ENCODE peak calls at places on chromosomes 6 and 20, in four cellular contexts. W is ascending aorta, H is DND-41, D is GM23338. C is an unnamed sample.

GRCh38 chr6:117449549-117450439 is 24.1 kb upstream of the ROS1 start:
- DNase-seq in W (peak), H (peak), D (peak), C (peak)

GRCh38 chr6:162195441-162195840 is 532.1 kb downstream of the PRKN start:
- DNase-seq in W (no peak), H (no peak), D (no peak), C (no peak)

GRCh38 chr6:154402081-154402780 is 45.6 kb upstream of the IPCEF1 start:
- DNase-seq in W (no peak), H (no peak), D (no peak), C (no peak)

GRCh38 chr6:144895313-144895712 is 610.2 kb downstream of the UTRN start:
- DNase-seq in W (no peak), H (no peak), D (no peak), C (no peak)

GRCh38 chr20:15654208-15654649 is 919.0 kb downstream of the KIF16B start:
- DNase-seq in W (no peak), H (peak), D (peak), C (no peak)

GRCh38 chr6:105644073-105644489 is 241.2 kb upstream of the PREP start:
- DNase-seq in W (no peak), H (no peak), D (peak), C (no peak)

GRCh38 chr20:6708010-6708409 is 59.5 kb upstream of the BMP2 start:
- DNase-seq in W (peak), H (no peak), D (no peak), C (no peak)

GRCh38 chr20:43658068-43658722 is 8.7 kb upstream of the MYBL2 start:
- DNase-seq in W (no peak), H (no peak), D (peak), C (no peak)

GRCh38 chr6:139289233-139289632 is 2.6 kb downstream of the TXLNB start:
- DNase-seq in W (no peak), H (no peak), D (peak), C (no peak)

GRCh38 chr6:12459945-12460800 is 170.0 kb downstream of the EDN1 start:
- DNase-seq in W (no peak), H (no peak), D (no peak), C (no peak)

GRCh38 chr6:52361347-52361944 is 505 bp upstream of the PAQR8 start:
- DNase-seq in W (peak), H (no peak), D (peak), C (peak)

GRCh38 chr6:73452107-73452461 is at the start of gene CGAS:
- DNase-seq in W (peak), H (no peak), D (peak), C (peak)

GRCh38 chr6:131831392-131831791 is 23.6 kb downstream of the ENPP1 start:
- DNase-seq in W (peak), H (no peak), D (no peak), C (no peak)

GRCh38 chr20:16846011-16846410 is 97.9 kb downstream of the OTOR start:
- DNase-seq in W (no peak), H (no peak), D (no peak), C (no peak)

GRCh38 chr6:71222676-71223075 is 65.9 kb upstream of the OGFRL1 start:
- DNase-seq in W (no peak), H (no peak), D (no peak), C (no peak)

GRCh38 chr6:143396497-143397228 is 53.8 kb downstream of the ADAT2 start:
- DNase-seq in W (no peak), H (no peak), D (no peak), C (no peak)

GRCh38 chr6:34864007-34864406 is 23.8 kb downstream of the TAF11 start:
- DNase-seq in W (no peak), H (no peak), D (no peak), C (no peak)

GRCh38 chr6:34871853-34872252 is 16.0 kb downstream of the TAF11 start:
- DNase-seq in W (no peak), H (no peak), D (no peak), C (no peak)

GRCh38 chr6:34866509-34866908 is 21.3 kb downstream of the TAF11 start:
- DNase-seq in W (no peak), H (no peak), D (no peak), C (no peak)

GRCh38 chr6:34865107-34865506 is 22.7 kb downstream of the TAF11 start:
- DNase-seq in W (no peak), H (no peak), D (no peak), C (no peak)

DNA sequence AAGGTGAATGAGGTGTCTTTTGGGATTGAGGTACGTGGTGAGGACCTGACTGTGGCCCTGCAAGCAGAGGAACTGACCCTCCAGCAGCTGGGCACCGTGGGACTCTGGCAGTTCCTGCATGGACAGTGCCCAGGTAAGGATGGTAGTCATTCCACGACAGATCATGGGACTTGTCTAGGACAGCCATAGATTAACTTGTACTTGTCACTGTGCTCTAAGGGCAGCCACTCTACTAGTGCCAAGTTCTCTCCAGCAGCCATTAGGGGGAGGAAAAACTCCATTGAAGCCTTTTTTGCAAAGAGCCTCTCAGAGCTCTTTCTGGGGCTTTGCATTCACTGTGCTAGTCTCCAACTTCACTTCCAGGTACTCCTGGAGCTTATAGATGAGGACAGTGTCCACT is 20.4 kb downstream of the TAF11 start:
- DNase-seq in W (no peak), H (no peak), D (peak), C (no peak)
- TF ChIP-seq CTCF in W (no peak), H (peak), D (peak), C (no peak)

DNA sequence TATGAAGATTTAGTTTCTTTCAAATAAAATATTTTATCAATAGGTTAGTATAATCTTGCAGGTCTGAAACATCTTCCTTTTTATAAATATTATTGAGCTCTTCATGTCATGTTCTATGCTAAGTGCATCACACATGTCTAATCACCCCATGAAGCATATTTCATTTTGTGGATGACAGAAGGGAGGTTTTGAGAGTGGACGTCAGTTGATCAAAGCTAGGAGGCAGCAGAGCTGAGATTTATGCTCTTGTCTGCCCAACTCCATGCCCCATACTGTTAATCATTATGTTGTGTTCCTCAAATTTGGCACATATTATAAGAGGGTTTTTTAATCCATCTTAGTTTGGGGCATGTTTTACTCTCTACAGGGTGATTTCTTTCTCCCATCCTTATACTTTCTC is 22.7 kb downstream of the DSE start:
- DNase-seq in W (no peak), H (no peak), D (no peak), C (no peak)
- TF ChIP-seq CTCF in W (no peak), H (no peak), D (peak), C (no peak)

GRCh38 chr6:16804515-16805161 is 43.4 kb upstream of the ATXN1 start:
- DNase-seq in W (no peak), H (no peak), D (no peak), C (no peak)

GRCh38 chr6:16802071-16802470 is 40.8 kb upstream of the ATXN1 start:
- DNase-seq in W (no peak), H (no peak), D (no peak), C (no peak)

GRCh38 chr6:16805190-16805860 is 44.1 kb upstream of the ATXN1 start:
- DNase-seq in W (no peak), H (no peak), D (peak), C (no peak)

GRCh38 chr6:16804007-16804303 is 42.7 kb upstream of the ATXN1 start:
- DNase-seq in W (no peak), H (no peak), D (no peak), C (no peak)

GRCh38 chr6:16803294-16804006 is 42.2 kb upstream of the ATXN1 start:
- DNase-seq in W (peak), H (no peak), D (peak), C (no peak)
- TF ChIP-seq CTCF in W (no peak), H (no peak), D (peak), C (no peak)

GRCh38 chr6:43012364-43012763 is 1.4 kb downstream of the MEA1 start:
- DNase-seq in W (no peak), H (no peak), D (no peak), C (no peak)

GRCh38 chr6:43013020-43013842 is 515 bp downstream of the MEA1 start:
- DNase-seq in W (no peak), H (no peak), D (no peak), C (no peak)

GRCh38 chr6:43009124-43009523 is 4.6 kb downstream of the MEA1 start:
- DNase-seq in W (no peak), H (peak), D (peak), C (no peak)

GRCh38 chr6:43013843-43014433 is at the start of the genes KLHDC3 and MEA1:
- DNase-seq in W (peak), H (peak), D (peak), C (peak)

GRCh38 chr6:43011207-43011606 is 2.5 kb downstream of the MEA1 start:
- DNase-seq in W (no peak), H (no peak), D (peak), C (no peak)
- TF ChIP-seq CTCF in W (no peak), H (peak), D (peak), C (no peak)

DNA sequence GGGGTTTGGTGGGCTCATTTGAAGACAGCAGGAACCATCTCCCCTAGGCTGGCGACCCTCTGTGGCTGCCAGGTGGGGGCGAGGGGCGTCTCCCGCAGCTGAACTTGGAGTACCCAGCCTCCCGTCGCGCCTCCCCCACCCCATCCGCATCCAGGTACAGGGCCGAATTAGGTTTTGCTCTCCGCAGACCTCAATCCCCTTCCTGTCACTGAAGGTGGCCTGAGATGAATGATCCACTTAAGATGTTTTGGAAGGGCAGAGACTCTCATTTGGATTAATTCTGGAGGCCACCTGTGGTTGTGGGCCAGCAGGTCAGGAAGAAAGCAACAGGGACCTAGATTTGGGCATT is 493 bp downstream of the CD83 start:
- DNase-seq in W (no peak), H (no peak), D (no peak), C (no peak)
- TF ChIP-seq CTCF in W (no peak), H (no peak), D (no peak), C (no peak)

DNA sequence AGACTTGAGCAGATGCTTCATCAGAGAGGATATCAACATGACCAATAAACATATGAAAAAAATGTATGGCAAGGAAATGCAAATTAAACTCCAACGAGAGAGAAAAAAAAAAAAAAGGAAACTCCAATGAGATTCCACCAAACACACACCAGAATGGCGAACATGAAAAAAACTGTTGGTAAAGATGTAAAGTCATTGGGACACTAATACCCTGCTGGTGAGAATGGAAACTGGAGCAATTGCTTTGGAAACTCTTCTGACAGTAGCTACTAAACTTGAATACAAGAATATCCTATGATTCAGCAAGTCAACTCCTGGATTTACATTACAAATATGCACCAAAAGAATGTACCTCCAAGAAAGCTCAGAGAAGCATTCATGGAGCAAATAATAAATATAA is 260.7 kb upstream of the ECI2 start:
- DNase-seq in W (no peak), H (no peak), D (peak), C (no peak)
- TF ChIP-seq CTCF in W (no peak), H (no peak), D (no peak), C (no peak)

GRCh38 chr6:158661156-158661555 is 11.3 kb downstream of the SYTL3 start:
- DNase-seq in W (peak), H (no peak), D (peak), C (no peak)
- TF ChIP-seq CTCF in W (no peak), H (no peak), D (no peak), C (no peak)

DNA sequence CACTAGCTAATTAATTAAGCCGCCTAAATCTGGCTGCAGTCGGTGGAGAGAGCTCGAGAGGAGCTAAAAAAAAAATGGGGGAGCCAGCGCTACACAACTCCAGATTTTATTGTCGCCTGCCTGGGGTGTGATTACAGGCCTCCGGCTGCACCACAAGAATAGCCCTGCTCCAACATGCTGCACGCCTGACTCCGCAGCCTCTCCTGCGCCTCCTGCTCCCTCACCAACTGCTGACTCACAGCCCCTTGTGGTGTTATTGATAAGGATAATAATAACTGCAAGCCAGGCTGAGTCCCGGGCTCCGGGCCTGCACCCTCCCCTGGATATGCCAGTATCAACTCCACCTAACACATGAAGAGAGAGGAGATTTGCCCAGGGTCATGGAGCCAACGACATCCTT is 16.8 kb downstream of the SIRPA start:
- DNase-seq in W (no peak), H (no peak), D (no peak), C (no peak)
- TF ChIP-seq CTCF in W (no peak), H (no peak), D (no peak), C (no peak)

GRCh38 chr6:32968770-32969684 is 633 bp downstream of the BRD2 start:
- DNase-seq in W (peak), H (peak), D (peak), C (peak)
- TF ChIP-seq CTCF in W (no peak), H (peak), D (no peak), C (no peak)

GRCh38 chr6:129621252-129621651 is 88.7 kb downstream of the ARHGAP18 start:
- DNase-seq in W (no peak), H (peak), D (no peak), C (no peak)
- TF ChIP-seq CTCF in W (no peak), H (peak), D (peak), C (no peak)